ENCODE peak calls at places on chromosomes 11 and 22, in five cellular contexts. One of them, this sample, is unnamed.

GRCh38 chr11:5690216-5690615 is 626 bp downstream of the TRIM22 start:
- DNase-seq in NCI-H774: no peak
- DNase-seq in GM10248: no peak
- DNase-seq in D341Med: no peak
- DNase-seq in activated CD4-positive, alpha-beta T cell treated with anti-CD3 and anti-CD28 coated beads, Interleukin-2, amount 50 U/mL, for 1 hour: no peak
- DNase-seq in this sample: no peak

GRCh38 chr22:33480118-33480517 is 421.9 kb upstream of the SYN3 start:
- DNase-seq in NCI-H774: no peak
- DNase-seq in GM10248: no peak
- DNase-seq in D341Med: no peak
- DNase-seq in activated CD4-positive, alpha-beta T cell treated with anti-CD3 and anti-CD28 coated beads, Interleukin-2, amount 50 U/mL, for 1 hour: no peak
- DNase-seq in this sample: no peak

GRCh38 chr11:57163160-57163868 is 18.4 kb upstream of the LRRC55 start:
- DNase-seq in NCI-H774: no peak
- DNase-seq in GM10248: no peak
- DNase-seq in D341Med: no peak
- DNase-seq in activated CD4-positive, alpha-beta T cell treated with anti-CD3 and anti-CD28 coated beads, Interleukin-2, amount 50 U/mL, for 1 hour: no peak
- DNase-seq in this sample: no peak

GRCh38 chr11:102345923-102346322 is 1.1 kb upstream of the BIRC2 start:
- DNase-seq in NCI-H774: no peak
- DNase-seq in GM10248: no peak
- DNase-seq in D341Med: no peak
- DNase-seq in activated CD4-positive, alpha-beta T cell treated with anti-CD3 and anti-CD28 coated beads, Interleukin-2, amount 50 U/mL, for 1 hour: no peak
- DNase-seq in this sample: no peak

GRCh38 chr11:33655842-33656600 is 44.6 kb downstream of the C11orf91 start:
- DNase-seq in NCI-H774: no peak
- DNase-seq in GM10248: peak; percentile 46
- DNase-seq in D341Med: no peak
- DNase-seq in activated CD4-positive, alpha-beta T cell treated with anti-CD3 and anti-CD28 coated beads, Interleukin-2, amount 50 U/mL, for 1 hour: no peak
- DNase-seq in this sample: no peak

GRCh38 chr11:31557991-31558390 is 48.4 kb downstream of the ELP4 start:
- DNase-seq in NCI-H774: no peak
- DNase-seq in GM10248: no peak
- DNase-seq in D341Med: no peak
- DNase-seq in activated CD4-positive, alpha-beta T cell treated with anti-CD3 and anti-CD28 coated beads, Interleukin-2, amount 50 U/mL, for 1 hour: no peak
- DNase-seq in this sample: no peak

GRCh38 chr22:43529954-43530863 is 118.4 kb downstream of the MPPED1 start:
- DNase-seq in NCI-H774: no peak
- DNase-seq in GM10248: no peak
- DNase-seq in D341Med: no peak
- DNase-seq in activated CD4-positive, alpha-beta T cell treated with anti-CD3 and anti-CD28 coated beads, Interleukin-2, amount 50 U/mL, for 1 hour: no peak
- DNase-seq in this sample: peak; percentile 65

GRCh38 chr11:106076421-106076922 is 675 bp downstream of the KBTBD3 start:
- DNase-seq in NCI-H774: peak; percentile 31
- DNase-seq in GM10248: no peak
- DNase-seq in D341Med: peak; percentile 8
- DNase-seq in activated CD4-positive, alpha-beta T cell treated with anti-CD3 and anti-CD28 coated beads, Interleukin-2, amount 50 U/mL, for 1 hour: no peak
- DNase-seq in this sample: no peak

GRCh38 chr22:17945851-17946690 is 78.3 kb downstream of the MICAL3 start:
- DNase-seq in NCI-H774: no peak
- DNase-seq in GM10248: peak; percentile 60
- DNase-seq in D341Med: no peak
- DNase-seq in activated CD4-positive, alpha-beta T cell treated with anti-CD3 and anti-CD28 coated beads, Interleukin-2, amount 50 U/mL, for 1 hour: no peak
- DNase-seq in this sample: peak; percentile 41

GRCh38 chr11:93234602-93235207 is 36.9 kb upstream of the SLC36A4 start:
- DNase-seq in NCI-H774: peak; percentile 93
- DNase-seq in GM10248: peak; percentile 69
- DNase-seq in D341Med: peak; percentile 75
- DNase-seq in activated CD4-positive, alpha-beta T cell treated with anti-CD3 and anti-CD28 coated beads, Interleukin-2, amount 50 U/mL, for 1 hour: peak; percentile 63
- DNase-seq in this sample: peak; percentile 85

GRCh38 chr11:18972336-18972735 is 33.1 kb upstream of the MRGPRX1 start:
- DNase-seq in NCI-H774: no peak
- DNase-seq in GM10248: no peak
- DNase-seq in D341Med: no peak
- DNase-seq in activated CD4-positive, alpha-beta T cell treated with anti-CD3 and anti-CD28 coated beads, Interleukin-2, amount 50 U/mL, for 1 hour: no peak
- DNase-seq in this sample: no peak

GRCh38 chr11:73130181-73130580 is 11.9 kb downstream of the FCHSD2 start:
- DNase-seq in NCI-H774: no peak
- DNase-seq in GM10248: no peak
- DNase-seq in D341Med: no peak
- DNase-seq in activated CD4-positive, alpha-beta T cell treated with anti-CD3 and anti-CD28 coated beads, Interleukin-2, amount 50 U/mL, for 1 hour: no peak
- DNase-seq in this sample: no peak

GRCh38 chr11:77771135-77771534 is 49.4 kb downstream of the RSF1 start:
- DNase-seq in NCI-H774: no peak
- DNase-seq in GM10248: no peak
- DNase-seq in D341Med: no peak
- DNase-seq in activated CD4-positive, alpha-beta T cell treated with anti-CD3 and anti-CD28 coated beads, Interleukin-2, amount 50 U/mL, for 1 hour: no peak
- DNase-seq in this sample: no peak

GRCh38 chr11:70076461-70076931 is 1.6 kb upstream of the ANO1 start:
- DNase-seq in NCI-H774: no peak
- DNase-seq in GM10248: no peak
- DNase-seq in D341Med: no peak
- DNase-seq in activated CD4-positive, alpha-beta T cell treated with anti-CD3 and anti-CD28 coated beads, Interleukin-2, amount 50 U/mL, for 1 hour: no peak
- DNase-seq in this sample: peak; percentile 67

This sample was measured in posterior vena cava.